ENCODE peak calls at places on chromosomes 5 and 9, in eight cellular contexts. One of them, this sample, is unnamed.

GRCh38 chr5:124349931-124350330 is 396.5 kb downstream of the ZNF608 start:
- DNase-seq in cardiac muscle cell: no peak
- DNase-seq in breast epithelium: no peak
- DNase-seq in GM13977: no peak
- DNase-seq in MM.1S: no peak
- DNase-seq in CD4-positive, alpha-beta T cell: no peak
- DNase-seq in retinal pigment epithelial cell: no peak
- DNase-seq in RWPE1: no peak
- DNase-seq in this sample: no peak

GRCh38 chr5:149445739-149446369 is 66.8 kb upstream of the IL17B start:
- DNase-seq in RWPE1: no peak
- DNase-seq in GM13977: no peak
- DNase-seq in retinal pigment epithelial cell: peak; percentile 75
- DNase-seq in cardiac muscle cell: no peak
- DNase-seq in CD4-positive, alpha-beta T cell: no peak
- DNase-seq in breast epithelium: no peak
- DNase-seq in MM.1S: no peak
- DNase-seq in this sample: no peak

GRCh38 chr9:127654619-127655018 is 42.5 kb downstream of the STXBP1 start:
- DNase-seq in breast epithelium: no peak
- DNase-seq in retinal pigment epithelial cell: no peak
- DNase-seq in GM13977: no peak
- DNase-seq in RWPE1: no peak
- DNase-seq in CD4-positive, alpha-beta T cell: no peak
- DNase-seq in MM.1S: no peak
- DNase-seq in cardiac muscle cell: no peak
- DNase-seq in this sample: no peak

GRCh38 chr5:135371738-135372232 is 27.2 kb downstream of the MACROH2A1 start:
- DNase-seq in GM13977: no peak
- DNase-seq in MM.1S: no peak
- DNase-seq in cardiac muscle cell: no peak
- DNase-seq in CD4-positive, alpha-beta T cell: no peak
- DNase-seq in RWPE1: no peak
- DNase-seq in retinal pigment epithelial cell: no peak
- DNase-seq in breast epithelium: no peak
- DNase-seq in this sample: no peak

GRCh38 chr5:151002250-151002649 is 18.1 kb upstream of the GPX3 start:
- DNase-seq in cardiac muscle cell: peak; percentile 40
- DNase-seq in CD4-positive, alpha-beta T cell: no peak
- DNase-seq in MM.1S: no peak
- DNase-seq in GM13977: no peak
- DNase-seq in RWPE1: peak; percentile 82
- DNase-seq in breast epithelium: no peak
- DNase-seq in retinal pigment epithelial cell: no peak
- DNase-seq in this sample: no peak

GRCh38 chr9:80948107-80948506 is 741.2 kb downstream of the TLE1 start:
- DNase-seq in retinal pigment epithelial cell: no peak
- DNase-seq in GM13977: no peak
- DNase-seq in CD4-positive, alpha-beta T cell: no peak
- DNase-seq in RWPE1: no peak
- DNase-seq in MM.1S: no peak
- DNase-seq in cardiac muscle cell: no peak
- DNase-seq in breast epithelium: no peak
- DNase-seq in this sample: no peak

GRCh38 chr9:29393064-29393463 is 1819.8 kb upstream of the C9orf72 start:
- DNase-seq in retinal pigment epithelial cell: no peak
- DNase-seq in cardiac muscle cell: no peak
- DNase-seq in breast epithelium: no peak
- DNase-seq in MM.1S: no peak
- DNase-seq in RWPE1: no peak
- DNase-seq in CD4-positive, alpha-beta T cell: no peak
- DNase-seq in GM13977: no peak
- DNase-seq in this sample: no peak

GRCh38 chr9:138098116-138098907 is 220.7 kb downstream of the CACNA1B start:
- DNase-seq in retinal pigment epithelial cell: no peak
- DNase-seq in breast epithelium: no peak
- DNase-seq in cardiac muscle cell: no peak
- DNase-seq in MM.1S: no peak
- DNase-seq in RWPE1: no peak
- DNase-seq in GM13977: no peak
- DNase-seq in CD4-positive, alpha-beta T cell: no peak
- DNase-seq in this sample: no peak

GRCh38 chr9:37119907-37120839 is at the start of gene ZCCHC7:
- DNase-seq in breast epithelium: peak; percentile 97
- DNase-seq in cardiac muscle cell: peak; percentile 94
- DNase-seq in CD4-positive, alpha-beta T cell: peak; percentile 96
- DNase-seq in RWPE1: peak; percentile 99
- DNase-seq in retinal pigment epithelial cell: peak; percentile 75
- DNase-seq in GM13977: peak; percentile 97
- DNase-seq in MM.1S: peak; percentile 94
- DNase-seq in this sample: peak; percentile 93

GRCh38 chr5:81884871-81885270 is 87.0 kb upstream of the ATG10 start:
- DNase-seq in RWPE1: no peak
- DNase-seq in breast epithelium: no peak
- DNase-seq in cardiac muscle cell: peak; percentile 11
- DNase-seq in CD4-positive, alpha-beta T cell: no peak
- DNase-seq in MM.1S: no peak
- DNase-seq in retinal pigment epithelial cell: no peak
- DNase-seq in GM13977: no peak
- DNase-seq in this sample: no peak

GRCh38 chr5:111134080-111134479 is 41.9 kb downstream of the WDR36 start:
- DNase-seq in breast epithelium: no peak
- DNase-seq in GM13977: no peak
- DNase-seq in RWPE1: no peak
- DNase-seq in cardiac muscle cell: no peak
- DNase-seq in retinal pigment epithelial cell: no peak
- DNase-seq in MM.1S: no peak
- DNase-seq in CD4-positive, alpha-beta T cell: no peak
- DNase-seq in this sample: no peak

GRCh38 chr9:91803970-91804752 is 145.9 kb downstream of the ROR2 start:
- DNase-seq in CD4-positive, alpha-beta T cell: no peak
- DNase-seq in GM13977: no peak
- DNase-seq in retinal pigment epithelial cell: no peak
- DNase-seq in RWPE1: no peak
- DNase-seq in MM.1S: no peak
- DNase-seq in breast epithelium: no peak
- DNase-seq in cardiac muscle cell: no peak
- DNase-seq in this sample: no peak

GRCh38 chr9:96232539-96233241 is 69.3 kb downstream of the HSD17B3 start:
- DNase-seq in MM.1S: peak; percentile 49
- DNase-seq in RWPE1: peak; percentile 82
- DNase-seq in cardiac muscle cell: peak; percentile 64
- DNase-seq in retinal pigment epithelial cell: no peak
- DNase-seq in GM13977: peak; percentile 69
- DNase-seq in breast epithelium: no peak
- DNase-seq in CD4-positive, alpha-beta T cell: no peak
- DNase-seq in this sample: no peak

GRCh38 chr9:121510766-121511555 is 11.3 kb upstream of the GGTA1 start:
- DNase-seq in cardiac muscle cell: peak; percentile 65
- DNase-seq in RWPE1: no peak
- DNase-seq in breast epithelium: no peak
- DNase-seq in retinal pigment epithelial cell: peak; percentile 16
- DNase-seq in MM.1S: no peak
- DNase-seq in CD4-positive, alpha-beta T cell: no peak
- DNase-seq in GM13977: no peak
- DNase-seq in this sample: no peak

DNA sequence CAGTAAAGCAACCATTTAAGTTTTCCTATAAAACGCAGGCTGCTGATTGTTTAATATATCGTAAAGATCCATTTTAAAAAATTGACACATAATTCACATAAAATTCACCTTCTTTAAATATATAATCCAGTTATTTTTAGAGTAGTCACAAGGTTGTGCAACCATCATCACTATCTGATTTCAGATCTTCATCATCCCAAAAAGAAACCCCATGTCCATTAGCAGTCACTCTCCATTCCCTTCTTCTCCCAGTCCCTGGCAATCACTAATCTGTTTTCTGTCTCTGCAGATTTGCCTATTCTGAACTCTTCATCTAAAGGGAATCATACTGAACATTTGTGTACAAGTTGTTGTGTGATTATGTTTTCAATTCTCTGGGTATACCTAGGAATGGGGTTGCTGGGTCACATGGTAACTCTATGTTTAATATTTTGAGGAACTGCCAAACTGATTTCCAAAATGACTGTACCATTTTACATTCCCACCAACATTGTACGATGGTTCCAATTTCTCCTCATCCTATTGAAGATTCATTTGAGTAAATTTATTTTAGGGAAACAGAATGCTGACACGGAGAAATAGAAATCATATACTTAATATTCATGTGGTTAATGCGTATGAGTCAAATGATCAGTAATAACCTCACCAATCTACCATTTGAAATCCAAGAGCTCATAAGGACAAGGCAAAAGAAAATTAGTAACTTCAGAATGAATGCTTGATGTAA is 57.8 kb upstream of the PLPP1 start:
- DNase-seq in RWPE1: no peak
- DNase-seq in GM13977: no peak
- DNase-seq in cardiac muscle cell: no peak
- DNase-seq in breast epithelium: no peak
- DNase-seq in retinal pigment epithelial cell: no peak
- DNase-seq in MM.1S: no peak
- DNase-seq in CD4-positive, alpha-beta T cell: no peak
- DNase-seq in this sample: no peak
- TF ChIP-seq CTCF in RWPE1: no peak
- TF ChIP-seq CTCF in GM13977: no peak
- TF ChIP-seq CTCF in cardiac muscle cell: no peak
- TF ChIP-seq CTCF in breast epithelium: no peak
- TF ChIP-seq CTCF in retinal pigment epithelial cell: no peak
- TF ChIP-seq CTCF in MM.1S: no peak
- TF ChIP-seq CTCF in CD4-positive, alpha-beta T cell: no peak
- TF ChIP-seq CTCF in this sample: no peak

GRCh38 chr5:77080905-77081304 is 6.2 kb downstream of the ZBED3 start:
- DNase-seq in RWPE1: no peak
- DNase-seq in cardiac muscle cell: no peak
- DNase-seq in CD4-positive, alpha-beta T cell: no peak
- DNase-seq in breast epithelium: no peak
- DNase-seq in retinal pigment epithelial cell: no peak
- DNase-seq in GM13977: no peak
- DNase-seq in MM.1S: no peak
- DNase-seq in this sample: no peak

GRCh38 chr5:77074745-77075144 is 12.3 kb downstream of the ZBED3 start:
- DNase-seq in cardiac muscle cell: no peak
- DNase-seq in CD4-positive, alpha-beta T cell: no peak
- DNase-seq in retinal pigment epithelial cell: no peak
- DNase-seq in GM13977: no peak
- DNase-seq in RWPE1: no peak
- DNase-seq in MM.1S: no peak
- DNase-seq in breast epithelium: no peak
- DNase-seq in this sample: no peak

GRCh38 chr5:77073667-77074066 is 13.4 kb downstream of the ZBED3 start:
- DNase-seq in GM13977: no peak
- DNase-seq in retinal pigment epithelial cell: no peak
- DNase-seq in cardiac muscle cell: no peak
- DNase-seq in CD4-positive, alpha-beta T cell: no peak
- DNase-seq in RWPE1: no peak
- DNase-seq in breast epithelium: no peak
- DNase-seq in MM.1S: no peak
- DNase-seq in this sample: no peak

GRCh38 chr5:77077821-77078176 is 9.3 kb downstream of the ZBED3 start:
- DNase-seq in MM.1S: no peak
- DNase-seq in CD4-positive, alpha-beta T cell: no peak
- DNase-seq in RWPE1: no peak
- DNase-seq in breast epithelium: no peak
- DNase-seq in GM13977: no peak
- DNase-seq in retinal pigment epithelial cell: no peak
- DNase-seq in cardiac muscle cell: no peak
- DNase-seq in this sample: no peak

GRCh38 chr5:77076961-77077820 is 9.9 kb downstream of the ZBED3 start:
- DNase-seq in retinal pigment epithelial cell: no peak
- DNase-seq in MM.1S: no peak
- DNase-seq in GM13977: peak; percentile 88
- DNase-seq in breast epithelium: no peak
- DNase-seq in cardiac muscle cell: peak; percentile 82
- DNase-seq in RWPE1: peak; percentile 57
- DNase-seq in CD4-positive, alpha-beta T cell: peak; percentile 32
- DNase-seq in this sample: peak; percentile 57
- TF ChIP-seq CTCF in retinal pigment epithelial cell: peak; percentile 63
- TF ChIP-seq CTCF in MM.1S: peak; percentile 9
- TF ChIP-seq CTCF in GM13977: peak; percentile 94
- TF ChIP-seq CTCF in breast epithelium: peak; percentile 64
- TF ChIP-seq CTCF in cardiac muscle cell: peak; percentile 49
- TF ChIP-seq CTCF in RWPE1: peak; percentile 74
- TF ChIP-seq CTCF in CD4-positive, alpha-beta T cell: peak; percentile 42
- TF ChIP-seq CTCF in this sample: no peak

DNA sequence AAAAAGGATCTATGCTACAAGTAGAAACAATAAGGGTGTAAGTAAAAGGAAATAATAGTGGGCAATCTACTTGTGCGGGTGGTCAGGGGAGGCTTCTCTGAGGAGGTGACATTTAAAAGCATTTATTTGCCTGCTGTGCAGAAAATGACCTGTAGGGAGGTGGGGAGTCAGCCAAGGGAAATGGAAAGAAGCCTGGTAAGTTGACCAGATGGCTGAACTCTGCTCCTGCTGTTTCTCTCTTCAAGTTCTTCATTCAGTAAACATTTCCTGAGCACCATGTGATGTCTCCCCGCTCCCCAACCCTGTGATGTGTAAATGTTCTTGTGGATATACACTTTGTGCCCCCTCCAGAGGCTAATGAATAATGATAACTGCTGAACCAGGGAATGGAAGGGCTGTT is 9.9 kb upstream of the SPIN1 start:
- DNase-seq in retinal pigment epithelial cell: no peak
- DNase-seq in CD4-positive, alpha-beta T cell: no peak
- DNase-seq in GM13977: no peak
- DNase-seq in RWPE1: no peak
- DNase-seq in cardiac muscle cell: no peak
- DNase-seq in MM.1S: no peak
- DNase-seq in breast epithelium: no peak
- DNase-seq in this sample: no peak
- TF ChIP-seq CTCF in retinal pigment epithelial cell: peak; percentile 19
- TF ChIP-seq CTCF in CD4-positive, alpha-beta T cell: no peak
- TF ChIP-seq CTCF in GM13977: no peak
- TF ChIP-seq CTCF in RWPE1: no peak
- TF ChIP-seq CTCF in cardiac muscle cell: peak; percentile 18
- TF ChIP-seq CTCF in MM.1S: no peak
- TF ChIP-seq CTCF in breast epithelium: no peak
- TF ChIP-seq CTCF in this sample: no peak

GRCh38 chr9:4983541-4984165 is 1.4 kb upstream of the JAK2 start:
- DNase-seq in GM13977: no peak
- DNase-seq in breast epithelium: no peak
- DNase-seq in cardiac muscle cell: no peak
- DNase-seq in retinal pigment epithelial cell: no peak
- DNase-seq in RWPE1: no peak
- DNase-seq in CD4-positive, alpha-beta T cell: no peak
- DNase-seq in MM.1S: no peak
- DNase-seq in this sample: no peak

GRCh38 chr9:4982720-4983482 is 2.2 kb upstream of the JAK2 start:
- DNase-seq in GM13977: no peak
- DNase-seq in CD4-positive, alpha-beta T cell: no peak
- DNase-seq in cardiac muscle cell: no peak
- DNase-seq in retinal pigment epithelial cell: no peak
- DNase-seq in breast epithelium: no peak
- DNase-seq in RWPE1: no peak
- DNase-seq in MM.1S: no peak
- DNase-seq in this sample: no peak

GRCh38 chr9:4984571-4985375 is at the start of gene JAK2:
- DNase-seq in CD4-positive, alpha-beta T cell: peak; percentile 58
- DNase-seq in breast epithelium: peak; percentile 91
- DNase-seq in GM13977: peak; percentile 82
- DNase-seq in retinal pigment epithelial cell: peak; percentile 63
- DNase-seq in cardiac muscle cell: peak; percentile 92
- DNase-seq in MM.1S: peak; percentile 90
- DNase-seq in RWPE1: peak; percentile 63
- DNase-seq in this sample: peak; percentile 83

GRCh38 chr9:4985376-4986266 is 549 bp downstream of the JAK2 start:
- DNase-seq in MM.1S: peak; percentile 39
- DNase-seq in GM13977: no peak
- DNase-seq in RWPE1: no peak
- DNase-seq in cardiac muscle cell: peak; percentile 51
- DNase-seq in breast epithelium: no peak
- DNase-seq in CD4-positive, alpha-beta T cell: no peak
- DNase-seq in retinal pigment epithelial cell: no peak
- DNase-seq in this sample: no peak

GRCh38 chr9:4984171-4984570 is 901 bp upstream of the JAK2 start:
- DNase-seq in MM.1S: peak; percentile 43
- DNase-seq in retinal pigment epithelial cell: no peak
- DNase-seq in cardiac muscle cell: no peak
- DNase-seq in GM13977: no peak
- DNase-seq in breast epithelium: peak; percentile 62
- DNase-seq in RWPE1: no peak
- DNase-seq in CD4-positive, alpha-beta T cell: no peak
- DNase-seq in this sample: no peak
- TF ChIP-seq CTCF in MM.1S: no peak
- TF ChIP-seq CTCF in retinal pigment epithelial cell: no peak
- TF ChIP-seq CTCF in cardiac muscle cell: no peak
- TF ChIP-seq CTCF in GM13977: no peak
- TF ChIP-seq CTCF in breast epithelium: no peak
- TF ChIP-seq CTCF in RWPE1: no peak
- TF ChIP-seq CTCF in CD4-positive, alpha-beta T cell: no peak
- TF ChIP-seq CTCF in this sample: no peak